ENCODE peak calls at places on chromosomes 12 and 14, in six cellular contexts. J is choroid plexus epithelial cell; Y is mucosa of descending colon; Q is fibroblast of lung; G is psoas muscle; H is CD4-positive, alpha-beta memory T cell. N is an unnamed sample.

GRCh38 chr12:72747460-72747859 is 475.3 kb downstream of the TRHDE start:
- DNase-seq in J (no peak), Y (no peak), Q (no peak), G (no peak), H (no peak), N (no peak)

GRCh38 chr14:99327050-99327449 is 55.1 kb upstream of the BCL11B start:
- DNase-seq in J (no peak), Y (no peak), Q (no peak), G (no peak), H (no peak), N (no peak)

GRCh38 chr14:105911006-105911847 is 384.8 kb downstream of the TMEM121 start:
- DNase-seq in J (no peak), Y (no peak), Q (no peak), G (peak), H (no peak), N (no peak)

GRCh38 chr12:32944195-32944594 is 47.6 kb upstream of the PKP2 start:
- DNase-seq in J (no peak), Y (no peak), Q (no peak), G (no peak), H (no peak), N (no peak)

GRCh38 chr14:28926091-28926490 is 159.5 kb downstream of the FOXG1 start:
- DNase-seq in J (no peak), Y (no peak), Q (peak), G (no peak), H (no peak), N (no peak)

GRCh38 chr14:34035177-34035933 is 84.5 kb upstream of the EGLN3 start:
- DNase-seq in J (no peak), Y (peak), Q (peak), G (no peak), H (no peak), N (no peak)

GRCh38 chr12:87847147-87847546 is 182.1 kb downstream of the C12orf50 start:
- DNase-seq in J (no peak), Y (no peak), Q (no peak), G (no peak), H (no peak), N (no peak)

GRCh38 chr14:101128478-101129450 is 225.2 kb upstream of the RTL1 start:
- DNase-seq in J (no peak), Y (no peak), Q (no peak), G (peak), H (no peak), N (no peak)

GRCh38 chr12:47651368-47652254 is 54.2 kb downstream of the RPAP3 start:
- DNase-seq in J (peak), Y (peak), Q (peak), G (peak), H (peak), N (peak)
- H3K4me3 ChIP-seq in J (no peak), Y (no peak), Q (no peak), G (peak), H (no peak), N (no peak)

GRCh38 chr12:54428050-54429013 is 9.3 kb upstream of the ITGA5 start:
- DNase-seq in J (peak), Y (no peak), Q (peak), G (no peak), H (no peak), N (no peak)

GRCh38 chr12:54424232-54424631 is 5.2 kb upstream of the ITGA5 start:
- DNase-seq in J (no peak), Y (no peak), Q (no peak), G (no peak), H (no peak), N (no peak)

GRCh38 chr12:54429014-54429471 is 10.0 kb upstream of the ITGA5 start:
- DNase-seq in J (no peak), Y (no peak), Q (no peak), G (no peak), H (no peak), N (no peak)

GRCh38 chr12:54425696-54426095 is 6.6 kb upstream of the ITGA5 start:
- DNase-seq in J (no peak), Y (no peak), Q (no peak), G (no peak), H (no peak), N (no peak)

GRCh38 chr12:54426690-54427089 is 7.6 kb upstream of the ITGA5 start:
- DNase-seq in J (no peak), Y (no peak), Q (no peak), G (no peak), H (no peak), N (no peak)
- H3K4me3 ChIP-seq in J (no peak), Y (no peak), Q (no peak), G (no peak), H (no peak), N (no peak)

DNA sequence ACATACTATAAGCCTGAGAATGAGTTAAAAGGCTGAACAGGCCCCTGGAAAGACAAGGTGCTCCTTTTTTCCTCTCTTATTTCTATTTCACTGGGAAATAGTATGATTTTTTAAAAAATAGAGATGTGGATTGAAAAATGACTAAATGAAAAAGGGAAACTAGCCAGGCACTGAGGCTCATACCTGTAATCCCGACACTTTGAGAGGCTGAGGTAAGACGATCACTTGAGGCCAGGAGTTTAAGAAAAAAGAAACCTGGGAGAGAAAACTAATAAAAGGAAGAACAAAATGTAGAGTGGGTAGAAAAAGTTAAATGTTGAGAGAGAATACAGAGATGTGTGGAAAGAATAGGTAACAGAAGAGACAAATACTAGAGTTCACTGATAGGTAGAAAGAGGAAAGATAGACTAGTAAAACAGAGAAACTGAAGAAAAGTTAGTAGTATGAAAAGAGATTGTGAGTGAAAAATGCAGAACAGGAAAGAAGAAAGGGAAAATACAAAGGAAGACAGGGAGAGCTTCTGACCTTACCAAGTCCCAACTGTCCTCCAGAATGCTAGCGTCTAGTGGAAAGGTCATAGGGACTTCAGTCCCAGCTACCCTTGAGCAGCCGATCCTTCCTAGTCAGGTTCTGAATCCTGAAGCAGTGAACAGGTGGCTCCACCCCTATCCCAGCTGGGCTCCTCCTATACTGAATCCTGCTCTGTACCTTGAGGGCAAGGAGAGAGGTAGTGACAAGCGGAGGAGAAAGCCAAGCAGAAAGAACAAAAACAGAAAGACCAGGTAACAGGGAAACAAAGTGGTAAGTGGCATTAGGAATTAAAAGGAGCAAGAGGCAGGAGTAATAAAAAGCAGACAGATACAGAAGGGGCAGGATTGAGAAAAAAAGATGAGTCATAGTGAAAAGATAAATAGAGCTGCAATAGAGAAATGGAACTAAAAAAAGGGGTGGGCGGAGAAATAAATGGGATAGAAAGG is 7.3 kb downstream of the TMEM116 start:
- DNase-seq in J (peak), Y (peak), Q (peak), G (no peak), H (no peak), N (no peak)
- H3K4me3 ChIP-seq in J (no peak), Y (no peak), Q (no peak), G (peak), H (no peak), N (no peak)

GRCh38 chr14:47675239-47675488 is 241 bp downstream of the MDGA2 start:
- DNase-seq in J (peak), Y (no peak), Q (no peak), G (no peak), H (no peak), N (no peak)
- H3K4me3 ChIP-seq in J (no peak), Y (no peak), Q (no peak), G (peak), H (no peak), N (no peak)

DNA sequence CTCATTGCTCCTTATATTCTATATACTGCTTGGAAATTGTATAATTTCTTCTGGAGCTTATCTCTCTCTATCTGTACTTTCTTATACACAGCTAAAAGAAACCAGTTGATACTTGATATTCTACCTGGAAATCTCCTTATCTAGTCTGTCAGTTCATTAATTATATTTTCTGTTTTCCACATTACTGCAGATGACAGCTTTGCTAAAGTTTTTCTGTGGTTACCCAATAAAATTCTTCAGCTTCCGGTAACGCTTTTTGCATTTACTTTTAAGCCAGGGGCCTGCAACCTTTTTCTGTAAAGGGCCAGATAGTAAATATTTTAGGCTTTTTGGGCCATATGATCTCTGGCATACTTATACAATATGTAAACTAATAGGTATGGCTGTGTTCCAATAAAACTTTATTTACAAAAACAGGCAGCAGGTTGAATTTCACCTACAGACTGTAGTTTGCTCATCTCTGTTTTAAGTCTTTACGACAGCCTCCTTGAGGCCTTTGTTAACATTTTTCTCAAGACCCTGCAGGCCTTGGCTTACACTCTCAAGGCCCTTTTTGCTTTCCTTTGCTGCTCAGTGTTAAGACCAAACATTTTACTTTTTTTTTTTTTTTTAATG is 48.3 kb downstream of the SPATS2 start:
- DNase-seq in J (peak), Y (no peak), Q (peak), G (no peak), H (no peak), N (peak)
- H3K4me3 ChIP-seq in J (no peak), Y (no peak), Q (no peak), G (no peak), H (no peak), N (no peak)

DNA sequence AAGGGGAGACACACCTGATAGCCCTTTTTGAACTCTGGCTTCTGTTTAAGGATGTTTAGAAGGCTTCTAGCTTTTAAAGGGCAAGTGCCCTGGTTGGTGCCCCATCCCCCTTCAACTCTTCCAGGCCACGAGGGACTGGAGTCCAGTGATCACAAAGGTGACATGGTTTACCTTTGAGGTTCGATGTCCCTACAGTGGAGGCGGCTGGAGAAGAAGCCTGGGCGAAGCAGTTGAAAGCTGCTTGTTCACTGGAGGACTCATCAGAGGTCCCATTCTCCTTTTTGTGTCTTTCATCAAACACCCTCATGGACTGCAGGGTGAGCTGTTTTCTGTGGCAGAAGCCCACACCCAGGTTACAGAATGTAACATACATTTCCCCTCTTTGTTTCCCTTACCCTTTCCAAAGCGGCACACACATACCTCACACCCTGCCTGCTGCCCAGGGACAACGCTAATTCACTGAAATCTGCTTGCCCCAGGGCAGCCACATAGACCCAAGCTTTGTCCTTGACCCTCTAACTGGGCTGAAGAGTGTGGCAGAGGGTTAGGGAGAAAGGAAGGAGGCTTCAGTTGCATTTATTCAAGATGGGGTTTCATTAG is 7.7 kb downstream of the TBX3 start:
- DNase-seq in J (no peak), Y (no peak), Q (no peak), G (no peak), H (no peak), N (no peak)
- H3K4me3 ChIP-seq in J (no peak), Y (no peak), Q (peak), G (no peak), H (no peak), N (no peak)

GRCh38 chr14:49550284-49551184 is 35.6 kb downstream of the RPS29 start:
- DNase-seq in J (peak), Y (no peak), Q (peak), G (no peak), H (no peak), N (peak)
- H3K4me3 ChIP-seq in J (no peak), Y (no peak), Q (no peak), G (no peak), H (no peak), N (no peak)